ENCODE peak calls at places on chromosomes 11 and 22, in six cellular contexts. E, V, Z, R, D and J are unnamed samples.

GRCh38 chr11:44564653-44565007 is 833 bp upstream of the CD82 start:
- DNase-seq in D (no peak), Z (no peak), R (no peak), V (no peak), E (no peak), J (no peak)

GRCh38 chr11:106608677-106609076 is 409.6 kb downstream of the GUCY1A2 start:
- DNase-seq in D (no peak), V (no peak), E (no peak), R (no peak), Z (no peak), J (no peak)

GRCh38 chr11:104094576-104094975 is 58.1 kb downstream of the DDI1 start:
- DNase-seq in R (no peak), Z (no peak), V (no peak), D (no peak), E (no peak), J (no peak)

GRCh38 chr11:72411623-72412532 is 22.5 kb downstream of the CLPB start:
- DNase-seq in V (no peak), D (no peak), E (no peak), R (peak; percentile 35), Z (peak; percentile 70), J (peak; percentile 52)

GRCh38 chr11:79097279-79097875 is 343.5 kb downstream of the TENM4 start:
- DNase-seq in R (no peak), V (no peak), Z (no peak), D (no peak), E (no peak), J (no peak)

GRCh38 chr11:77188912-77189491 is 61.0 kb downstream of the MYO7A start:
- DNase-seq in V (no peak), D (no peak), E (no peak), R (no peak), Z (no peak), J (no peak)

GRCh38 chr11:5922749-5923426 is 19.2 kb upstream of the OR56A3 start:
- DNase-seq in Z (no peak), V (no peak), R (no peak), D (no peak), E (peak; percentile 48), J (no peak)

GRCh38 chr11:99370557-99371200 is 349.9 kb downstream of the CNTN5 start:
- DNase-seq in R (no peak), Z (no peak), E (no peak), D (no peak), V (no peak), J (no peak)

GRCh38 chr11:32088117-32088941 is 2.5 kb upstream of the RCN1 start:
- DNase-seq in R (no peak), Z (no peak), E (peak; percentile 66), D (no peak), V (no peak), J (no peak)

GRCh38 chr11:32092581-32093170 is 1.8 kb downstream of the RCN1 start:
- DNase-seq in R (no peak), V (no peak), Z (peak; percentile 59), E (no peak), D (no peak), J (no peak)

GRCh38 chr11:32094931-32095330 is 4.1 kb downstream of the RCN1 start:
- DNase-seq in Z (no peak), D (no peak), V (no peak), R (no peak), E (no peak), J (no peak)

GRCh38 chr11:32087602-32088001 is 3.3 kb upstream of the RCN1 start:
- DNase-seq in Z (no peak), E (no peak), R (peak; percentile 18), V (no peak), D (no peak), J (no peak)

DNA sequence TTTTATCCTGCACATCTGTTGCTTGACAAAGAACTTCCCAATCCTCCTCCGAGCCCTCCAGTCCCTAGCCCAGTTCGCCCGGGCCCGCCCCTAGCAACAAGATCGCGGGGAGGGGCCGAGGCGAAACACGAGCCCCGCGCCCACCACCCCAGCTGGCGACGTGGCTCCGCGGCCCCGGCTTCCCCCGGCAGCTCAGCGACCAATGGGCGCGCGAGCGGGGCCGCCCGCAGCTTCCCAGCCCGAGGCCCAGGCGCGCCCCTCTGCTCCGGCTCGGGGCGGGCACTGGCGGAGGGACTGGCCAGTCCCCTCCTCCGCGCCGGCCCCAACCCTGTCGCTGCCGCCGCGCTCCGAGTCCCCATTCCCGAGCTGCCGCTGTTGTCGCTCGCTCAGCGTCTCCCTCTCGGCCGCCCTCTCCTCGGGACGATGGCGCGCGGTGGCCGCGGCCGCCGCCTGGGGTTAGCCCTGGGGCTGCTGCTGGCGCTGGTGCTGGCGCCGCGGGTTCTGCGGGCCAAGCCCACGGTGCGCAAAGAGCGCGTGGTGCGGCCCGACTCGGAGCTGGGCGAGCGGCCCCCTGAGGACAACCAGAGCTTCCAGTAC is at the start of gene RCN1:
- DNase-seq in E (no peak), V (peak; percentile 47), Z (peak; percentile 13), D (peak; percentile 59), R (peak; percentile 58), J (peak; percentile 54)
- TF ChIP-seq POLR2A in E (peak; percentile 78), V (peak; percentile 70), Z (no peak), D (peak; percentile 57), R (peak; percentile 21), J (no peak)

DNA sequence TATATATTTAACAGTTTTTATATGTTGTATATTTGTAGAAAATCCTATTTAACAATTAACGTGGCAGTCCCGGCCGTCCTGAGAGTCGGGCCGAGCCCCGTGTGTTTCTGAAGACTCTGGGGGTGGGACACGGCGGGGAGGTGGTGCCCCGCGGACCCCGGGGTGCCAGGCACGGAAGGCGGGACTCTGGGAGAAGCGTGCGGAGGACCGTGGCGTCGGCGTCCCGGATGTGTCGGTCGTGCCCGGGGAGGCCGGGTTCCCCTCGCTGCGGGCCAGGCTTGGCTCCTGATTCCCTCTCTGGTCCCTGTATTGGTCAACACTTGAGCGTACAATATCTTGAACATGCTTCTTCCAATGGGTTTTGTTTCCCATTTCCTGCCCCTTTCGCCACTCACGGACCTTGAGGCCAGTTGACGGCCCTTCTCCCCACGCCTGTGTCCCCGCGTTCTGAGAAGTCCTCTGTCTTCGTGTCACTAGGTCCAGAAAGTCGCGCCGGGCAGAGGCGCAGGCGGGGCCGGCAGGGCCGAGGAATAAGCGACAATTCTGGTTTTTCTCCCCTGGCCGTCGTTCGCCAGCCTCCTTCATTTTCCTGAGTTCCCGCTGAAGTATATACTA is 1076.7 kb downstream of the BRD1 start:
- DNase-seq in Z (no peak), R (no peak), D (no peak), E (no peak), V (no peak), J (no peak)
- TF ChIP-seq TAF1 in Z (no peak), R (no peak), D (no peak), E (no peak), V (no peak), J (no peak)

GRCh38 chr22:49998718-49999062 is 13.9 kb downstream of the IL17REL start:
- DNase-seq in D (no peak), R (no peak), Z (no peak), E (no peak), V (no peak), J (no peak)

GRCh38 chr22:49997932-49998717 is 14.4 kb downstream of the IL17REL start:
- DNase-seq in Z (no peak), D (no peak), R (no peak), V (no peak), E (no peak), J (no peak)

GRCh38 chr22:49996532-49997220 is 15.9 kb downstream of the IL17REL start:
- DNase-seq in E (no peak), D (no peak), Z (no peak), V (no peak), R (no peak), J (no peak)

GRCh38 chr22:49996192-49996531 is 16.4 kb downstream of the IL17REL start:
- DNase-seq in Z (no peak), R (no peak), D (no peak), E (no peak), V (no peak), J (no peak)

DNA sequence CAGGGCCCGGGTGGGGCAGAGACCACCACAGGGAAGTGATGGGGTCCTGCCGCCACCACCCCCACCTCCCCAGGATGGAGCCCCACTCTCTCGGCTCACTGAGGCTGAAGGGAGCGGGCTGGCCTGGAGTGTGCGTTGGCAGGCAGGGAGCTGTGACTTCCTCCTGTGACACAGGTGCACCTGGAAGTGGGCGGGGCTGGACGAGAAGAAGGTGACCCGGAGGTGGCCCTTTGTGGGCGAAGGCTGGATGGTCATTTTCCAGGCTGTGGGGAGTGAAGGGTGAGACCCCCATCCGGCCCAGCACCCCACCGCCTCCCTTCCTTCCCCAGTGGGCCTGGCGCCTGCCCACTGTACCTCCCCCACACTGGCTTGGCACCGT is 15.4 kb downstream of the IL17REL start:
- DNase-seq in Z (no peak), V (no peak), R (no peak), D (no peak), E (no peak), J (no peak)
- TF ChIP-seq POLR2A in Z (no peak), V (no peak), R (no peak), D (no peak), E (no peak), J (no peak)

DNA sequence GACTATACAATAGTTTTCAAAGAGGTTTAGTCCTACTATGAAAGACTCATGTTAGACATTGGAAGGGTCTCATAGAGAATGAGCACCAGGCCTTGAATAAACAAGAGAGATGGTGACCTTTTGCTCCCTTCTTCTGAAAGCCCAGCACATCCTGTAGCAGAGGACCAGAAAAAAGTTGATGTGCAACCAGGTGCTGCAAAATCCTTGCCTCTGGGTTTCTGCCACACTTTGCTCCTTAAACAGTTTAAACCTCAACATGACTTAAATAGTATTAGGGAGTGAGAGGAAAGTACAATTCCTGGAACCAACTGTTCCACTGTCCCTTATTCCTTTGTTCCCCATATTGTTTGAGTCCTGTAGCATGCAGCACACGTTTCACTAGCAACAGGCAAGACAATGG is 6.8 kb downstream of the MPPED2 start:
- DNase-seq in E (no peak), V (no peak), Z (no peak), R (no peak), D (no peak), J (no peak)
- TF ChIP-seq TAF1 in E (no peak), V (no peak), Z (no peak), R (no peak), D (no peak), J (no peak)